ENCODE peak calls at places on chromosomes 2 and 18, in seven cellular contexts. U, G, Y, Z, L, Q and I are unnamed samples.

GRCh38 chr2:38421274-38422056 is 44.4 kb upstream of the ATL2 start:
- DNase-seq in U (no peak), G (no peak), Y (no peak), Z (no peak), L (no peak), Q (no peak), I (no peak)

GRCh38 chr2:12291303-12291702 is 425.4 kb upstream of the TRIB2 start:
- DNase-seq in U (no peak), G (no peak), Y (no peak), Z (no peak), L (no peak), Q (no peak), I (no peak)

GRCh38 chr18:9126337-9126736 is 10.2 kb upstream of the ANKRD12 start:
- DNase-seq in U (no peak), G (no peak), Y (no peak), Z (no peak), L (no peak), Q (no peak), I (no peak)

GRCh38 chr2:9145109-9145751 is 61.4 kb upstream of the ASAP2 start:
- DNase-seq in U (no peak), G (no peak), Y (no peak), Z (no peak), L (no peak), Q (no peak), I (peak)

GRCh38 chr18:49531678-49532153 is 30.1 kb upstream of the LIPG start:
- DNase-seq in U (peak), G (no peak), Y (no peak), Z (no peak), L (no peak), Q (no peak), I (no peak)

GRCh38 chr2:14634223-14634884 is 1.8 kb downstream of the LRATD1 start:
- DNase-seq in U (peak), G (peak), Y (peak), Z (peak), L (no peak), Q (peak), I (no peak)

GRCh38 chr2:109335586-109336266 is 206.7 kb downstream of the SH3RF3 start:
- DNase-seq in U (no peak), G (no peak), Y (no peak), Z (no peak), L (no peak), Q (no peak), I (no peak)

GRCh38 chr2:44061876-44062275 is 66.1 kb upstream of the LRPPRC start:
- DNase-seq in U (no peak), G (no peak), Y (no peak), Z (no peak), L (no peak), Q (no peak), I (no peak)

GRCh38 chr2:212841426-212841825 is 302.8 kb upstream of the ERBB4 start:
- DNase-seq in U (no peak), G (no peak), Y (no peak), Z (no peak), L (no peak), Q (no peak), I (no peak)

GRCh38 chr18:73715228-73715670 is 432.4 kb downstream of the FBXO15 start:
- DNase-seq in U (no peak), G (no peak), Y (no peak), Z (no peak), L (no peak), Q (no peak), I (no peak)

GRCh38 chr18:30352551-30353168 is 689.9 kb downstream of the DSC3 start:
- DNase-seq in U (no peak), G (no peak), Y (no peak), Z (no peak), L (no peak), Q (no peak), I (no peak)

GRCh38 chr18:22545091-22545795 is 127.5 kb upstream of the CTAGE1 start:
- DNase-seq in U (no peak), G (no peak), Y (no peak), Z (no peak), L (no peak), Q (no peak), I (no peak)

GRCh38 chr2:79723830-79724229 is 211.0 kb downstream of the CTNNA2 start:
- DNase-seq in U (no peak), G (no peak), Y (no peak), Z (no peak), L (no peak), Q (no peak), I (no peak)

GRCh38 chr18:26307161-26307773 is 81.0 kb downstream of the TAF4B start:
- DNase-seq in U (peak), G (peak), Y (no peak), Z (no peak), L (peak), Q (no peak), I (no peak)

GRCh38 chr2:97714084-97714949 is 941 bp downstream of the ZAP70 start:
- DNase-seq in U (no peak), G (no peak), Y (peak), Z (no peak), L (no peak), Q (no peak), I (no peak)

GRCh38 chr2:3728104-3729054 is 25.0 kb downstream of the DCDC2C start:
- DNase-seq in U (peak), G (no peak), Y (no peak), Z (no peak), L (peak), Q (no peak), I (peak)

GRCh38 chr2:175156534-175156933 is 11.5 kb downstream of the ATF2 start:
- DNase-seq in U (no peak), G (no peak), Y (no peak), Z (no peak), L (no peak), Q (no peak), I (no peak)

GRCh38 chr2:186595219-186595618 is 5.4 kb downstream of the ITGAV start:
- DNase-seq in U (peak), G (no peak), Y (no peak), Z (peak), L (no peak), Q (no peak), I (no peak)

GRCh38 chr18:27954226-27954625 is 222.7 kb downstream of the CDH2 start:
- DNase-seq in U (no peak), G (no peak), Y (no peak), Z (no peak), L (no peak), Q (no peak), I (no peak)

GRCh38 chr2:30721668-30722647 is 85.3 kb downstream of the CAPN13 start:
- DNase-seq in U (no peak), G (no peak), Y (no peak), Z (peak), L (no peak), Q (no peak), I (peak)

GRCh38 chr2:26100384-26100783 is 66.5 kb downstream of the RAB10 start:
- DNase-seq in U (no peak), G (no peak), Y (no peak), Z (no peak), L (no peak), Q (no peak), I (no peak)

GRCh38 chr18:33761363-33761762 is 183.3 kb downstream of the ASXL3 start:
- DNase-seq in U (no peak), G (no peak), Y (no peak), Z (peak), L (no peak), Q (no peak), I (no peak)

GRCh38 chr18:51234117-51235010 is 36.9 kb upstream of the MEX3C start:
- DNase-seq in U (peak), G (no peak), Y (no peak), Z (no peak), L (no peak), Q (no peak), I (no peak)

GRCh38 chr2:198004921-198005829 is 200.8 kb downstream of the PLCL1 start:
- DNase-seq in U (no peak), G (no peak), Y (no peak), Z (no peak), L (no peak), Q (no peak), I (no peak)

GRCh38 chr18:50986360-50987087 is 18.7 kb downstream of the ELAC1 start:
- DNase-seq in U (no peak), G (no peak), Y (no peak), Z (no peak), L (no peak), Q (no peak), I (no peak)

GRCh38 chr2:76760367-76760704 is 761.8 kb downstream of the LRRTM4 start:
- DNase-seq in U (no peak), G (no peak), Y (no peak), Z (no peak), L (no peak), Q (no peak), I (no peak)

GRCh38 chr2:28956890-28957289 is 24.2 kb upstream of the TOGARAM2 start:
- DNase-seq in U (peak), G (no peak), Y (no peak), Z (no peak), L (peak), Q (no peak), I (no peak)

GRCh38 chr18:58536187-58536516 is 92.7 kb downstream of the ALPK2 start:
- DNase-seq in U (no peak), G (no peak), Y (no peak), Z (no peak), L (no peak), Q (no peak), I (no peak)

GRCh38 chr2:221335106-221335505 is 237.0 kb downstream of the EPHA4 start:
- DNase-seq in U (no peak), G (no peak), Y (no peak), Z (no peak), L (no peak), Q (no peak), I (no peak)

GRCh38 chr2:219901155-219901554 is 273.7 kb downstream of the SLC4A3 start:
- DNase-seq in U (no peak), G (no peak), Y (no peak), Z (no peak), L (no peak), Q (no peak), I (no peak)

GRCh38 chr2:179129574-179130238 is 79.8 kb upstream of the CCDC141 start:
- DNase-seq in U (peak), G (no peak), Y (no peak), Z (no peak), L (no peak), Q (no peak), I (no peak)

GRCh38 chr18:2910261-2910660 is 63.5 kb downstream of the EMILIN2 start:
- DNase-seq in U (no peak), G (no peak), Y (peak), Z (no peak), L (no peak), Q (no peak), I (peak)
- TF ChIP-seq POLR2AphosphoS5 in U (no peak), G (no peak), Y (no peak), Z (no peak), L (no peak), Q (no peak), I (no peak)

GRCh38 chr2:120430501-120430830 is 84.5 kb downstream of the INHBB start:
- DNase-seq in U (no peak), G (no peak), Y (no peak), Z (no peak), L (no peak), Q (no peak), I (no peak)
- TF ChIP-seq POLR2A in U (no peak), G (no peak), Y (no peak), Z (no peak), L (no peak), Q (no peak), I (no peak)

DNA sequence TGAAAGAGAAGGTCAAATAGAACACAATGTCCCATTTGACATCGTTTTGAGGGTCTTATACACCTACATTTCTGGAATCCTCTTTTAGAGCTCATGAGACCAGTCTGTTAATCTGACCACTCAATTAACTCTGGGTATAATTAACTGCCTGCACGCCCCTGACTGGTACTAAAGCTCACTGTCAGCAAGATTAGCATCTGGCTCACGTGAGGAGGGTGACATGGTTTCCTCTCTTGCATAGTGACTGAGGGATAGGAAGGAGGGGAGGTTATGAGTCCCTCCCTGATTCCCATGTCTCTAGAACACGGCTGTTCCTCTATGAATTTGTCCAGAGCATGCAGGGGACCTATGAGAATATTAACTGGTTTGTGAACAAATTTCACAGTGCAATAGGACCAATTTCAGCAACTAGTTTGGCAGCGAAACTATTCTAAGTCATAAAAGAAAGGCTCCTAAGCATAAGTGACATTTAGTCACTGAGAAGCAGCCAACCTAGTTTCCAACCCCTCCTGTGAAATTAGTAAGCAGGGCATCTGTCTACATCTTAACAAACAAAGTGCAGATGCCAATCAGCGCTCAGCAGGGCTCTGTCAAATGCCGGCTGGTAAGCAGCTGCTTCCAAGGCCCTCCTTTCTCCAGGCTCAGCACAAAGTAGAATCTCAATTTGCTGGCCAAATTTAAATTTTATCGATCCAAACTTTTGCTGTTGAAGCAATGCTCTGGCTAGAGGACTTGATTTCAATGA is 124.5 kb downstream of the ICOS start:
- DNase-seq in U (no peak), G (no peak), Y (no peak), Z (no peak), L (no peak), Q (no peak), I (no peak)
- TF ChIP-seq POLR2AphosphoS5 in U (no peak), G (no peak), Y (no peak), Z (no peak), L (no peak), Q (no peak), I (no peak)

GRCh38 chr18:24016643-24017042 is 2.1 kb downstream of the TTC39C start:
- DNase-seq in U (no peak), G (no peak), Y (no peak), Z (no peak), L (peak), Q (no peak), I (no peak)

GRCh38 chr18:24021505-24021904 is 7.0 kb downstream of the TTC39C start:
- DNase-seq in U (no peak), G (no peak), Y (no peak), Z (no peak), L (no peak), Q (no peak), I (no peak)

GRCh38 chr18:24018299-24018910 is 3.9 kb downstream of the TTC39C start:
- DNase-seq in U (no peak), G (no peak), Y (no peak), Z (no peak), L (no peak), Q (no peak), I (no peak)

GRCh38 chr18:24022141-24022540 is 7.6 kb downstream of the TTC39C start:
- DNase-seq in U (no peak), G (no peak), Y (no peak), Z (no peak), L (no peak), Q (no peak), I (no peak)

DNA sequence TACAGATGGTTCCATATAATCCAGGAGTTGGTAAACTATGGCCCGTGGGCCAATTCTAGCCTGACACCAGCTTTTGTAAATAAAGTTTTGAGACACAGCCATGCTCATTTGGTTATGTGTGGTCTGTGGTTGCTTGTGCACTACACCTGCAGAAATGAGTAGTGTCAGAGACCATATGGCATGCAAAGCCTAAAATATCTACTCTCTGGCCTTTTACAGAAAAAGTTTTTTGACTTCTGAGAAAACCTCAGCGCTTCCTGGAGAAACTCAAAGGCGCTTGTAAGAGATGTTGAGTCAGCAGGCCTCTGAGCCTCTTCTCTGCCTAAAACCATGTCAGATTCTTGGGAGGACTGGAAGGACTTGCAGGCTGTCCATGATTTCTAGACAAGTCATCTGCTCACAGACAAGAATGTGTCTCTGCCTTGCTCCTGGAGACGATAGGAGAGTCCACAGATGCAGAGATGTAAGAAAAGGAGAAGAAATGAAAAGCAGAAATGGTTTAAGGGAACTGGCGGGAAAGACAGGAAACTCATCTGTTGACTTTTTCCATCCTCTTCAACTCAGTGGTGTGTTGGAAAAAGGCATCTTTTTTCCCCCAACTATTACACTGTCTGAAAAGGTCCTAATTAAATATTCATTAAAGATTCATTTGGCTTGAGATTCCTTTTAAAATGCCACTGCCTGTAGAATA is 5.2 kb downstream of the TTC39C start:
- DNase-seq in U (no peak), G (no peak), Y (no peak), Z (no peak), L (no peak), Q (no peak), I (no peak)
- TF ChIP-seq POLR2A in U (no peak), G (peak), Y (no peak), Z (no peak), L (no peak), Q (no peak), I (no peak)

GRCh38 chr2:74503506-74504475 is 3.7 kb downstream of the PCGF1 start:
- DNase-seq in U (peak), G (no peak), Y (no peak), Z (peak), L (no peak), Q (no peak), I (no peak)

GRCh38 chr2:74502720-74503505 is 3.5 kb upstream of the LBX2 start:
- DNase-seq in U (peak), G (peak), Y (no peak), Z (peak), L (peak), Q (no peak), I (no peak)

GRCh38 chr2:74500578-74500946 is 1.2 kb upstream of the LBX2 start:
- DNase-seq in U (no peak), G (no peak), Y (no peak), Z (no peak), L (no peak), Q (no peak), I (no peak)

GRCh38 chr2:74501335-74502071 is 2.1 kb upstream of the LBX2 start:
- DNase-seq in U (peak), G (no peak), Y (no peak), Z (no peak), L (no peak), Q (no peak), I (no peak)

DNA sequence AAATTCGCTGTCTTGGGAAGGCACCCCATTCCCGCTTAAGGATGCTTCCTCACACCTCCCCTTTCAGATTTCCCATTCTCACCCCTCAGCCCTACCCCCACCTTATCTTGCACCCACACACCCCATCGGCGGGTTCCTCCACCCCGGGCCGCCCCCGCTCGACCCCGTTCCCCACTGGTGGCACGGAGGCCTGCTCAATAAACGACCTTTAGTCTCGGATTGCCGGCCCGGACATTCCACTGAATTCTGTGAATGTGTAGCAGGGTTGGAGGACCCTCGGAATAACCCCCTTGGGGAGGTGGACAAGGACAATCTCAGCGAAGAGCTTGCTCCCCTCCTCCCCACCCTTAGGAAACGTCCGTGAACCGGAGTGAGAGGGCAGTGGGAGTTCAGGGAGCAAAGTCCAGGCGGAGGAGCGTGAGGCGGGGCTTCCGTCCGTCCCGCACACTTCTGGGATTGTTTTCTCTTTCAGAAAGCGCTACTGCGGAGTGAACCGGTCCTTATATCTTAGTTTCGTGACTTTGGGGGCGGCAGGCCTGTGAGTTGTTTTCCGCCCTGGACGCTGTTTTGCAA is 2.8 kb upstream of the LBX2 start:
- DNase-seq in U (peak), G (no peak), Y (no peak), Z (peak), L (no peak), Q (no peak), I (no peak)
- TF ChIP-seq POLR2AphosphoS5 in U (peak), G (no peak), Y (no peak), Z (peak), L (no peak), Q (no peak), I (no peak)

GRCh38 chr2:160199053-160199452 is 1.0 kb downstream of the ITGB6 start:
- DNase-seq in U (no peak), G (no peak), Y (no peak), Z (no peak), L (no peak), Q (no peak), I (no peak)

GRCh38 chr2:160201849-160202539 is 1.9 kb upstream of the ITGB6 start:
- DNase-seq in U (no peak), G (no peak), Y (no peak), Z (no peak), L (no peak), Q (no peak), I (no peak)

GRCh38 chr2:160200921-160201320 is 849 bp upstream of the ITGB6 start:
- DNase-seq in U (no peak), G (no peak), Y (no peak), Z (no peak), L (no peak), Q (no peak), I (no peak)

GRCh38 chr2:160197587-160197986 is 2.5 kb downstream of the ITGB6 start:
- DNase-seq in U (no peak), G (no peak), Y (no peak), Z (no peak), L (no peak), Q (no peak), I (no peak)

DNA sequence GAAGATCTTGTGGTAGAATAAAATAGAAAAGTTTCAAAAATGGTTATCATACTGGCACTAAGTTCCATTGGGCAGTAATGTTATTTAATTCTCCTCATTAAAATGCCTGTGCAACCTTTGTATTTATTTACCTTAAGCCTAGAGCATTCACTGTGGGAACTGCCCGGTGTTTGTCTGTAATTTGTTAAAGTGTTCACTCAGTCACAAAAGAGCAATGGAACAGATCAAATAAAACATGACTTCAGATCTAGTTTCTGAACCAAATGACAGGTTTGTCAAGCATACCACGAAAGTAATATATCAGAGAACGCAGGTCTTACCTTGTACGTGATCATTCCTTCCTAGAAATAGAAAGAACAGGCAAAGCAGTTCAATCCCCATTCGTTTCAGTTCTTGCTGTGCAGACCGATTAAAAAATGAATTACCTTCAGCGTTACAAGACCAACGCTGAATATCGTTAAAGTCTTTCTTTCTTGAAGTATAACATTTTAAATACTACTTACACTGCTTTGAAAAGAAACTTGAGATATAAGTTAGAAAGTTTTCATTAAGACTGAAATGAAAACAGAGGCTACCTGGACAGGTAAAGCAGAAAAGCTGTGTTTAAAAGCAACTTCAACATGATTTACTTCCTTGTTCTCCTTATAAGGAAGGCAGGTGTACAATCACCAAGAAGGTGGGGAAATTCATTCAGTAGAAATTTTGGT is at the start of gene ITGB6:
- DNase-seq in U (no peak), G (no peak), Y (no peak), Z (no peak), L (no peak), Q (no peak), I (no peak)
- TF ChIP-seq POLR2A in U (no peak), G (no peak), Y (no peak), Z (no peak), L (no peak), Q (no peak), I (no peak)